ENCODE peak calls at places on chromosome 7, in seven cellular contexts. D is K562, Z is HCT116, K is GM12878, R is A549, O is HepG2, C is H1. E is an unnamed sample.

GRCh38 chr7:127983804-127984332 is 47.4 kb downstream of the LRRC4 start:
- DNase-seq in O (peak), K (no peak), D (peak), R (no peak), C (no peak), Z (no peak), E (peak)

GRCh38 chr7:44284881-44285541 is 40.4 kb downstream of the CAMK2B start:
- DNase-seq in Z (no peak), K (no peak), D (no peak), O (no peak), C (no peak), R (no peak), E (no peak)

GRCh38 chr7:137094-137861 is 55.1 kb upstream of the FAM20C start:
- DNase-seq in C (no peak), O (no peak), K (no peak), D (no peak), Z (no peak), R (no peak), E (no peak)

GRCh38 chr7:77783540-77783939 is 14.7 kb downstream of the TMEM60 start:
- DNase-seq in R (no peak), D (no peak), C (no peak), K (no peak), O (no peak), Z (no peak), E (no peak)

GRCh38 chr7:116431783-116432182 is 67.8 kb upstream of the CAV2 start:
- DNase-seq in O (no peak), Z (no peak), D (no peak), R (no peak), C (no peak), K (no peak), E (peak)

GRCh38 chr7:64562246-64562620 is 638 bp downstream of the ZNF680 start:
- DNase-seq in Z (no peak), C (no peak), R (peak), D (no peak), K (no peak), O (no peak), E (no peak)

GRCh38 chr7:31735991-31736982 is 49.3 kb downstream of the PPP1R17 start:
- DNase-seq in D (peak), R (peak), K (no peak), Z (peak), O (peak), C (peak), E (peak)

GRCh38 chr7:47100148-47100547 is 481.8 kb downstream of the TNS3 start:
- DNase-seq in C (no peak), Z (no peak), D (no peak), K (no peak), O (no peak), R (no peak), E (no peak)

GRCh38 chr7:46603780-46604725 is 683.0 kb upstream of the IGFBP3 start:
- DNase-seq in K (no peak), R (no peak), Z (no peak), C (no peak), O (no peak), D (no peak), E (peak)

GRCh38 chr7:127968547-127968946 is 62.7 kb downstream of the LRRC4 start:
- DNase-seq in R (no peak), K (no peak), D (no peak), O (no peak), Z (no peak), C (no peak), E (no peak)

GRCh38 chr7:20577362-20578069 is 38.0 kb upstream of the ABCB5 start:
- DNase-seq in D (no peak), K (no peak), Z (no peak), C (no peak), O (no peak), R (no peak), E (no peak)

GRCh38 chr7:137652721-137653120 is 194.1 kb downstream of the DGKI start:
- DNase-seq in O (no peak), K (no peak), Z (no peak), D (no peak), R (no peak), C (no peak), E (peak)

GRCh38 chr7:30757343-30757695 is 5.4 kb downstream of the INMT start:
- DNase-seq in K (no peak), Z (no peak), R (no peak), D (no peak), C (no peak), O (no peak), E (no peak)

GRCh38 chr7:39663263-39663662 is 39.9 kb downstream of the RALA start:
- DNase-seq in O (no peak), K (no peak), R (no peak), Z (no peak), C (no peak), D (no peak), E (no peak)

GRCh38 chr7:149414745-149415390 is 46.0 kb downstream of the ZNF777 start:
- DNase-seq in D (no peak), Z (no peak), C (peak), O (no peak), R (no peak), K (no peak), E (peak)

GRCh38 chr7:21355406-21355874 is 72.4 kb upstream of the SP4 start:
- DNase-seq in C (no peak), D (peak), O (no peak), K (peak), Z (no peak), R (no peak), E (no peak)

GRCh38 chr7:78125884-78126283 is 327.3 kb downstream of the PHTF2 start:
- DNase-seq in O (peak), D (no peak), K (no peak), C (no peak), R (no peak), Z (no peak), E (peak)

GRCh38 chr7:64997927-64998391 is 7.1 kb upstream of the ZNF117 start:
- DNase-seq in R (no peak), K (no peak), D (no peak), C (no peak), O (no peak), Z (no peak), E (peak)

GRCh38 chr7:50314778-50315177 is 10.3 kb downstream of the IKZF1 start:
- DNase-seq in D (no peak), Z (no peak), C (no peak), K (no peak), O (no peak), R (no peak), E (no peak)

GRCh38 chr7:45102785-45103712 is 8.4 kb downstream of the TBRG4 start:
- DNase-seq in O (no peak), D (no peak), K (no peak), C (no peak), Z (no peak), R (no peak), E (no peak)

GRCh38 chr7:107627002-107627401 is 33.6 kb upstream of the SLC26A4 start:
- DNase-seq in D (no peak), C (no peak), K (no peak), R (no peak), Z (no peak), O (no peak), E (no peak)

GRCh38 chr7:137862964-137863363 is 16.2 kb upstream of the DGKI start:
- DNase-seq in O (no peak), C (no peak), K (no peak), Z (no peak), R (no peak), D (no peak), E (no peak)

GRCh38 chr7:69823151-69823744 is 225.0 kb downstream of the AUTS2 start:
- DNase-seq in C (no peak), R (no peak), K (no peak), O (no peak), D (no peak), Z (no peak), E (no peak)

GRCh38 chr7:19773361-19773760 is at the start of gene TMEM196:
- DNase-seq in D (no peak), K (no peak), Z (no peak), C (no peak), O (no peak), R (no peak), E (no peak)

GRCh38 chr7:66152538-66153191 is 38.0 kb downstream of the CRCP start:
- DNase-seq in D (no peak), Z (no peak), K (no peak), O (no peak), C (peak), R (no peak), E (peak)

GRCh38 chr7:25282194-25282593 is 53.9 kb upstream of the NPVF start:
- DNase-seq in R (no peak), O (no peak), Z (no peak), C (no peak), D (no peak), K (no peak), E (no peak)

GRCh38 chr7:109879429-109879828 is 1211.5 kb upstream of the LRRN3 start:
- DNase-seq in D (no peak), Z (no peak), R (no peak), C (no peak), K (no peak), O (no peak), E (no peak)

GRCh38 chr7:28243861-28244260 is 63.3 kb upstream of the JAZF1 start:
- DNase-seq in O (no peak), Z (no peak), K (no peak), R (no peak), C (no peak), D (no peak), E (no peak)
- TF ChIP-seq CEBPB in O (no peak), Z (no peak), K (no peak), R (no peak), C (no peak), D (no peak), E (no peak)

GRCh38 chr7:27107901-27108381 is 5.5 kb upstream of the HOXA2 start:
- DNase-seq in O (no peak), R (no peak), K (no peak), C (no peak), Z (no peak), D (no peak), E (peak)
- TF ChIP-seq CEBPB in O (no peak), R (no peak), K (no peak), C (no peak), Z (no peak), D (no peak), E (no peak)

GRCh38 chr7:131105294-131105802 is 222.3 kb upstream of the MKLN1 start:
- DNase-seq in C (no peak), K (no peak), D (no peak), R (no peak), O (no peak), Z (no peak), E (peak)
- TF ChIP-seq CEBPB in C (no peak), K (no peak), D (no peak), R (no peak), O (no peak), Z (no peak), E (no peak)

DNA sequence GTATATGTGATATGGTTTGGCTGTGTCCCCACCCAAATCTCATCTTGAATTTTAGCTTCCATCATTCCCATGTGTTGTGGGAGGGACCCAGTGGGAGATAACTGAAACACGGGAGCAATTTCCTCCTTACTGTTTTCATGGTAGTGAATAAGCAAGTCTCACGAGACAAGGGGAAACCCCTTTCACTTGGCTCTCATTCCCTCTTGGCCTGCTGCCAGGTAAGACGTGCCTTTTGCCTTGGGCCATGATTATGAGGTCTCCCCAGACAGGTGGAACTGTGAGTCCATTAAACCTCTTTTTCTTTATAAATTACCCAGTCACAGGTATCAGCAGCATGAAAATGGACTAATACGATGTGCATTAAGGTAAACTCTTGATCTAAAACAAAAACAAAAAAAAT is 357.1 kb upstream of the AOAH start:
- DNase-seq in K (peak), D (no peak), Z (no peak), O (no peak), C (no peak), R (no peak), E (no peak)
- TF ChIP-seq CEBPB in K (no peak), D (no peak), Z (no peak), O (no peak), C (no peak), R (no peak), E (no peak)

DNA sequence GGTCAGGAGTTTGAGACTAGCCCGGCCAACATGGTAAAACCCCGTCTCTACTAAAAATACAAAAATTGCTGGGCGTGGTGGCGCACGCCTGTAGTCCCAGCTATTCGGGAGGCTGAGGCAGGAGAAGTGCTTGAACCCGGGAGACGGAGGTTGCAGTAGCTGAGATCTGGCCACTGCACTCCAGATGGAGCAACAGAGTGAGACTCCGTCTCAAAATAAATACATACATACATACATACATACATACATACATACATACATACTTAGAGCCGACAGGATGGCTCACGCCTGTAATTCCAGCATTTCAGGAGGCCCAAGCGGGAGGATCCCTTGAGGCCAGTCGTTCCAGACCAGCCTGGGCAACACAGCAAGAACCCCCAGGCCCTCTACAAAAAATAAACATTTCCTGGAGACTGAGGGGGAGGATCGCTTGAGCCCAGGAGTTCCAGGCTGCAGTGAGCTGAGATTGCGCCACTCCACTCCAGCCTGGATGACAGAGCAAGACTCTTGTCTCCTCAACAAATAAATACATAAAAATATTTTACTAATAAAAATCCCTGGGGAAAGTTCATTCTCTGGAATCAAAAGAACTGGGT is 90.9 kb upstream of the TNRC18 start:
- DNase-seq in O (peak), R (no peak), C (no peak), Z (no peak), D (no peak), K (no peak), E (peak)
- TF ChIP-seq CEBPB in O (peak), R (peak), C (peak), Z (no peak), D (peak), K (no peak), E (peak)

DNA sequence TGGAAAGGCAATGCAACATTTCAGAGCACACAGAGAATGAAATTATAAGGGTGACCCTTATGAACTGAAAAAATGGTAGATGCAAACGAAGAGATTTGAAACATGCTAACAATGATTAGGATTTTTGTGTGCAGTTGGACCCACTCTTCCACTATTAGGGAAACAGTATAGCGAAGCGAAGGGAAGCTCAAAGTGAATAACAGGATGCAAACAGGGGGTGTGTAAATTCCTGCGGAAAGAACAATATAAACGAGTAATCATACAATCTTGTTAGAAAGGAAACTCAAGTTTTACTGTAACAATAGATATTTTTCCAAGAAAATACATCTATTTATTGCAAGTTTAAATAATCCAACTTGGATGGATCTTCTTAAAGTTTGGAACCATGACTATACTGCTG is 14.7 kb downstream of the AHR start:
- DNase-seq in O (no peak), C (no peak), K (no peak), R (no peak), Z (no peak), D (no peak), E (no peak)
- TF ChIP-seq CEBPB in O (no peak), C (no peak), K (no peak), R (no peak), Z (no peak), D (no peak), E (no peak)

GRCh38 chr7:153151766-153152165 is 392.2 kb downstream of the ACTR3B start:
- DNase-seq in O (no peak), Z (peak), K (no peak), D (no peak), R (no peak), C (no peak), E (no peak)
- TF ChIP-seq CEBPB in O (no peak), Z (no peak), K (no peak), D (no peak), R (no peak), C (no peak), E (no peak)

DNA sequence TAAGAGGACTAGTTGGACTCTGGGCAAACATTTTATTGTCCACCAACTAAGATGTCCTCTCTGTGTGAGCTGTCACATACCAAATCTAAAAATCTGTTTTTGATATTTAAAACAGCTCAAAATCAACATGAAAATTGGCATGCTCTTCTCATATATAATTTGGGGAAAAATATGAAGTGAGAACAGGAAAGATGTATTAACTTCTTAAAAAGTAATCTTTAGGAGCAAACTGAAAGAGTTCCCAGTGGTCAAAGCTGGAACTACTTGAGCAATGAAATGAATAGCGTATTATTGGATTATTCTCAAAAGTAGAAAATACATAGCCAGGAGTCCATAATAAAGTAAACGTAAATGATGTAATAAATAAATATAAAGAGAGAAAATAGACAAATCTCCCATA is 147.2 kb downstream of the DYNC1I1 start:
- DNase-seq in Z (no peak), C (no peak), R (no peak), O (no peak), D (no peak), K (no peak), E (no peak)
- TF ChIP-seq CEBPB in Z (no peak), C (no peak), R (no peak), O (no peak), D (no peak), K (no peak), E (no peak)